ENCODE peak calls at places on chromosomes 13 and 19, in nine cellular contexts. One of them, this sample, is unnamed.

GRCh38 chr19:47446534-47447469 is 24.9 kb downstream of the SLC8A2 start:
- DNase-seq in H54: no peak
- DNase-seq in fibroblast of the aortic adventitia: no peak
- DNase-seq in stimulated activated CD4-positive, alpha-beta T cell treated with anti-CD3 and anti-CD28 coated beads, Interleukin-15, amount 100 ng/mL, for 1 hour: no peak
- DNase-seq in HT-29: peak
- DNase-seq in CD8-positive, alpha-beta memory T cell: no peak
- DNase-seq in nucleus accumbens: no peak
- DNase-seq in cardiac muscle cell: peak
- DNase-seq in HS-5: no peak
- DNase-seq in this sample: no peak

GRCh38 chr13:44876782-44877324 is 112.4 kb downstream of the NUFIP1 start:
- DNase-seq in H54: no peak
- DNase-seq in fibroblast of the aortic adventitia: no peak
- DNase-seq in stimulated activated CD4-positive, alpha-beta T cell treated with anti-CD3 and anti-CD28 coated beads, Interleukin-15, amount 100 ng/mL, for 1 hour: no peak
- DNase-seq in HT-29: no peak
- DNase-seq in CD8-positive, alpha-beta memory T cell: no peak
- DNase-seq in nucleus accumbens: no peak
- DNase-seq in cardiac muscle cell: peak
- DNase-seq in HS-5: no peak
- DNase-seq in this sample: no peak

GRCh38 chr13:25764378-25764777 is 287.4 kb downstream of the SHISA2 start:
- DNase-seq in H54: no peak
- DNase-seq in fibroblast of the aortic adventitia: no peak
- DNase-seq in stimulated activated CD4-positive, alpha-beta T cell treated with anti-CD3 and anti-CD28 coated beads, Interleukin-15, amount 100 ng/mL, for 1 hour: no peak
- DNase-seq in HT-29: no peak
- DNase-seq in CD8-positive, alpha-beta memory T cell: no peak
- DNase-seq in nucleus accumbens: no peak
- DNase-seq in cardiac muscle cell: no peak
- DNase-seq in HS-5: no peak
- DNase-seq in this sample: no peak

GRCh38 chr13:26561636-26562537 is 4.4 kb downstream of the WASF3 start:
- DNase-seq in H54: no peak
- DNase-seq in fibroblast of the aortic adventitia: peak
- DNase-seq in stimulated activated CD4-positive, alpha-beta T cell treated with anti-CD3 and anti-CD28 coated beads, Interleukin-15, amount 100 ng/mL, for 1 hour: no peak
- DNase-seq in HT-29: no peak
- DNase-seq in CD8-positive, alpha-beta memory T cell: no peak
- DNase-seq in nucleus accumbens: no peak
- DNase-seq in cardiac muscle cell: peak
- DNase-seq in HS-5: no peak
- DNase-seq in this sample: peak

GRCh38 chr19:38362076-38362945 is 12.1 kb upstream of the PSMD8 start:
- DNase-seq in H54: peak
- DNase-seq in fibroblast of the aortic adventitia: peak
- DNase-seq in stimulated activated CD4-positive, alpha-beta T cell treated with anti-CD3 and anti-CD28 coated beads, Interleukin-15, amount 100 ng/mL, for 1 hour: peak
- DNase-seq in HT-29: peak
- DNase-seq in CD8-positive, alpha-beta memory T cell: peak
- DNase-seq in nucleus accumbens: no peak
- DNase-seq in cardiac muscle cell: peak
- DNase-seq in HS-5: no peak
- DNase-seq in this sample: no peak

GRCh38 chr13:65028101-65028500 is 2202.0 kb downstream of the PCDH9 start:
- DNase-seq in H54: no peak
- DNase-seq in fibroblast of the aortic adventitia: no peak
- DNase-seq in stimulated activated CD4-positive, alpha-beta T cell treated with anti-CD3 and anti-CD28 coated beads, Interleukin-15, amount 100 ng/mL, for 1 hour: no peak
- DNase-seq in HT-29: no peak
- DNase-seq in CD8-positive, alpha-beta memory T cell: no peak
- DNase-seq in nucleus accumbens: no peak
- DNase-seq in cardiac muscle cell: no peak
- DNase-seq in HS-5: no peak
- DNase-seq in this sample: no peak

GRCh38 chr13:78999494-78999893 is 340.5 kb upstream of the OBI1 start:
- DNase-seq in H54: no peak
- DNase-seq in fibroblast of the aortic adventitia: no peak
- DNase-seq in stimulated activated CD4-positive, alpha-beta T cell treated with anti-CD3 and anti-CD28 coated beads, Interleukin-15, amount 100 ng/mL, for 1 hour: no peak
- DNase-seq in HT-29: no peak
- DNase-seq in CD8-positive, alpha-beta memory T cell: no peak
- DNase-seq in nucleus accumbens: no peak
- DNase-seq in cardiac muscle cell: no peak
- DNase-seq in HS-5: no peak
- DNase-seq in this sample: no peak

GRCh38 chr13:82364525-82364924 is 1517.7 kb downstream of the SLITRK1 start:
- DNase-seq in H54: no peak
- DNase-seq in fibroblast of the aortic adventitia: no peak
- DNase-seq in stimulated activated CD4-positive, alpha-beta T cell treated with anti-CD3 and anti-CD28 coated beads, Interleukin-15, amount 100 ng/mL, for 1 hour: no peak
- DNase-seq in HT-29: no peak
- DNase-seq in CD8-positive, alpha-beta memory T cell: no peak
- DNase-seq in nucleus accumbens: no peak
- DNase-seq in cardiac muscle cell: no peak
- DNase-seq in HS-5: no peak
- DNase-seq in this sample: no peak

GRCh38 chr19:806815-807421 is 9.7 kb downstream of the PTBP1 start:
- DNase-seq in H54: no peak
- DNase-seq in fibroblast of the aortic adventitia: no peak
- DNase-seq in stimulated activated CD4-positive, alpha-beta T cell treated with anti-CD3 and anti-CD28 coated beads, Interleukin-15, amount 100 ng/mL, for 1 hour: no peak
- DNase-seq in HT-29: no peak
- DNase-seq in CD8-positive, alpha-beta memory T cell: no peak
- DNase-seq in nucleus accumbens: no peak
- DNase-seq in cardiac muscle cell: no peak
- DNase-seq in HS-5: no peak
- DNase-seq in this sample: no peak

GRCh38 chr13:97367016-97367415 is 67.0 kb upstream of the RAP2A start:
- DNase-seq in H54: peak
- DNase-seq in fibroblast of the aortic adventitia: no peak
- DNase-seq in stimulated activated CD4-positive, alpha-beta T cell treated with anti-CD3 and anti-CD28 coated beads, Interleukin-15, amount 100 ng/mL, for 1 hour: no peak
- DNase-seq in HT-29: no peak
- DNase-seq in CD8-positive, alpha-beta memory T cell: no peak
- DNase-seq in nucleus accumbens: no peak
- DNase-seq in cardiac muscle cell: no peak
- DNase-seq in HS-5: no peak
- DNase-seq in this sample: peak

GRCh38 chr13:48151766-48152165 is 56.9 kb upstream of the MED4 start:
- DNase-seq in H54: no peak
- DNase-seq in fibroblast of the aortic adventitia: no peak
- DNase-seq in stimulated activated CD4-positive, alpha-beta T cell treated with anti-CD3 and anti-CD28 coated beads, Interleukin-15, amount 100 ng/mL, for 1 hour: no peak
- DNase-seq in HT-29: no peak
- DNase-seq in CD8-positive, alpha-beta memory T cell: no peak
- DNase-seq in nucleus accumbens: no peak
- DNase-seq in cardiac muscle cell: no peak
- DNase-seq in HS-5: no peak
- DNase-seq in this sample: peak

GRCh38 chr19:54254195-54254906 is 2.7 kb downstream of the LILRB5 start:
- DNase-seq in H54: no peak
- DNase-seq in fibroblast of the aortic adventitia: no peak
- DNase-seq in stimulated activated CD4-positive, alpha-beta T cell treated with anti-CD3 and anti-CD28 coated beads, Interleukin-15, amount 100 ng/mL, for 1 hour: no peak
- DNase-seq in HT-29: no peak
- DNase-seq in CD8-positive, alpha-beta memory T cell: no peak
- DNase-seq in nucleus accumbens: no peak
- DNase-seq in cardiac muscle cell: no peak
- DNase-seq in HS-5: no peak
- DNase-seq in this sample: no peak

GRCh38 chr13:33321686-33322473 is 36.3 kb upstream of the STARD13 start:
- DNase-seq in H54: no peak
- DNase-seq in fibroblast of the aortic adventitia: peak
- DNase-seq in stimulated activated CD4-positive, alpha-beta T cell treated with anti-CD3 and anti-CD28 coated beads, Interleukin-15, amount 100 ng/mL, for 1 hour: no peak
- DNase-seq in HT-29: no peak
- DNase-seq in CD8-positive, alpha-beta memory T cell: no peak
- DNase-seq in nucleus accumbens: no peak
- DNase-seq in cardiac muscle cell: no peak
- DNase-seq in HS-5: no peak
- DNase-seq in this sample: no peak

GRCh38 chr19:1683869-1684572 is 31.6 kb upstream of the TCF3 start:
- DNase-seq in H54: no peak
- DNase-seq in fibroblast of the aortic adventitia: no peak
- DNase-seq in stimulated activated CD4-positive, alpha-beta T cell treated with anti-CD3 and anti-CD28 coated beads, Interleukin-15, amount 100 ng/mL, for 1 hour: no peak
- DNase-seq in HT-29: no peak
- DNase-seq in CD8-positive, alpha-beta memory T cell: no peak
- DNase-seq in nucleus accumbens: no peak
- DNase-seq in cardiac muscle cell: no peak
- DNase-seq in HS-5: no peak
- DNase-seq in this sample: no peak

This sample was measured in astrocyte of the cerebellum.